ENCODE peak calls at places on chromosomes 5 and 9, in nine cellular contexts. B is stomach, J is NB4, U is testis, T is tibial nerve, D is HCT116, W is transverse colon, S is body of pancreas, C is right lobe of liver. H is an unnamed sample.

GRCh38 chr9:94950733-94951590 is 224.5 kb downstream of the AOPEP start:
- DNase-seq in C (peak), S (peak), B (peak), W (no peak), T (no peak), D (no peak), J (no peak), U (peak), H (no peak)

GRCh38 chr5:169160405-169160901 is 140.5 kb downstream of the SLIT3 start:
- DNase-seq in W (no peak), U (no peak), B (no peak), S (peak), T (no peak), C (no peak), D (no peak), J (no peak), H (no peak)

GRCh38 chr5:65776707-65777141 is 54.7 kb downstream of the NLN start:
- DNase-seq in C (no peak), W (no peak), T (no peak), U (no peak), D (no peak), J (no peak), S (no peak), B (no peak), H (no peak)

GRCh38 chr5:160450164-160450932 is 28.7 kb downstream of the PTTG1 start:
- DNase-seq in B (no peak), D (no peak), T (no peak), S (no peak), J (no peak), W (no peak), U (no peak), C (no peak), H (no peak)

GRCh38 chr5:168530751-168531150 is 1.6 kb downstream of the FBLL1 start:
- DNase-seq in S (no peak), C (no peak), T (no peak), U (no peak), J (no peak), D (no peak), B (no peak), W (no peak), H (peak)

GRCh38 chr9:132877818-132878694 is at the start of gene AK8:
- DNase-seq in U (peak), W (peak), T (peak), B (peak), D (peak), C (peak), S (peak), J (peak), H (peak)

GRCh38 chr9:94228616-94229015 is 30.5 kb upstream of the ZNF169 start:
- DNase-seq in S (no peak), U (no peak), B (no peak), W (no peak), D (no peak), T (no peak), C (no peak), J (no peak), H (no peak)

GRCh38 chr9:75200892-75201470 is 112.7 kb downstream of the OSTF1 start:
- DNase-seq in S (no peak), T (peak), C (no peak), B (no peak), D (peak), U (no peak), W (no peak), J (peak), H (no peak)

GRCh38 chr5:132495063-132495671 is 4.6 kb upstream of the IRF1 start:
- DNase-seq in S (peak), U (no peak), D (no peak), B (peak), C (peak), J (no peak), T (peak), W (peak), H (no peak)

GRCh38 chr5:132497488-132497997 is 7.0 kb upstream of the IRF1 start:
- DNase-seq in C (peak), S (peak), T (peak), D (no peak), U (no peak), B (peak), W (peak), J (no peak), H (peak)

GRCh38 chr5:132493821-132494220 is 3.2 kb upstream of the IRF1 start:
- DNase-seq in J (no peak), S (no peak), B (no peak), W (no peak), U (no peak), T (peak), C (no peak), D (no peak), H (no peak)

GRCh38 chr5:132496631-132497487 is 6.3 kb upstream of the IRF1 start:
- DNase-seq in B (peak), U (peak), W (peak), T (peak), D (no peak), J (peak), S (peak), C (peak), H (peak)

DNA sequence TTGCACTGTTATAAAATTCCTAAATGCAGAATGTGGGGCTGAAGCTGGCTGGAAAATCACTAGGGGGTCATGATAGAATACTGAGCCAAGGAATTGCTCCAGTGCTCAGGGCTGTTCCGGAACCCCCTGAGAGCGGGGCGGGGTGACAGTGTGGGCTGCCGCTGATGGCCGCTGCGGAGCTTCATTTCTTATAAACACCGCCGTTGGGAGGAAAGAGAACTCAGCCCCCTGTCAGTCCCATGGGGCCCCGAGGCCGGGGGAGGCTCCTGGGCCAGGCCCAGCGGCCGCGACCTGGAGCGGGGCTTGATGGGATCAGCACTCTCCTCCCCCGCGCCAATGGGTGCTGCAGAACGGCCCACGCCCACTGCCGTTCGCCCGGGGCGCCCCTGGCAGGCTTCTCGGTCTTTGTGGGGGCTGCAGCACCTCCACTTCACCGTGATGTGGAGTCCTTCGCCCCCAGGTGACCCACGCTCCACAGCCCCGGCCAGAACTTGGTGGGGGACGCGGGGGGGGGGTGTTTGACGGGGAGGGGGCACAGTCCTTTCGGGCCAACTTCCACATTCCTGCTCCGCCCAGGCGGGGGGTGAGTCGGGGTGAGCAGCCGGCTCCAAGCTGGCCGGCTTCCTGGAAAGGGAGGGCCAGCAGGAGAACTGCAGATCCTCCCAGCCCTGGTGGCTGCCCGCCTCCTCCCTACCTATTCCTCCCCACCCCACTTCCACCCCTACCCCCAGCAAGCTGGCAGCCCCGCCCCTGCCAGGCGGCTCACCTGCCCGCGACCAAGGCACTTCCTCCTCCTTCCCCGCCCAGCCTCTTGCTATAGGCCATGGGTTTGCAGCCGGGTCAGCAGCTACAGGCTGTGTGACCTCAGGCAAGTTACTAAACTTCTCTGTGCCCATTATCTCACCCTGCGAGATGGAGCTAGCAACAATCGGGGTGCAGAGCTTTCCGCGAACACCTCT is 5.4 kb upstream of the IRF1 start:
- DNase-seq in W (peak), J (peak), S (peak), T (peak), D (peak), C (peak), B (peak), U (peak), H (peak)
- TF ChIP-seq POLR2A in W (peak), J (peak), S (peak), T (peak), D (no peak), C (peak), B (peak), U (no peak), H (peak)

GRCh38 chr9:120937596-120937995 is 11.0 kb upstream of the TRAF1 start:
- DNase-seq in C (no peak), S (no peak), U (no peak), T (no peak), D (no peak), W (no peak), B (no peak), J (no peak), H (no peak)

GRCh38 chr9:120944434-120945125 is 18.0 kb upstream of the TRAF1 start:
- DNase-seq in U (no peak), D (no peak), J (peak), B (no peak), C (no peak), W (no peak), T (no peak), S (no peak), H (no peak)

GRCh38 chr9:120942186-120943001 is 15.8 kb upstream of the TRAF1 start:
- DNase-seq in B (no peak), D (no peak), S (no peak), J (no peak), U (peak), T (no peak), W (no peak), C (peak), H (no peak)

GRCh38 chr9:120940573-120940972 is 14.0 kb upstream of the TRAF1 start:
- DNase-seq in B (no peak), U (no peak), T (no peak), W (no peak), D (no peak), J (no peak), S (no peak), C (no peak), H (no peak)

DNA sequence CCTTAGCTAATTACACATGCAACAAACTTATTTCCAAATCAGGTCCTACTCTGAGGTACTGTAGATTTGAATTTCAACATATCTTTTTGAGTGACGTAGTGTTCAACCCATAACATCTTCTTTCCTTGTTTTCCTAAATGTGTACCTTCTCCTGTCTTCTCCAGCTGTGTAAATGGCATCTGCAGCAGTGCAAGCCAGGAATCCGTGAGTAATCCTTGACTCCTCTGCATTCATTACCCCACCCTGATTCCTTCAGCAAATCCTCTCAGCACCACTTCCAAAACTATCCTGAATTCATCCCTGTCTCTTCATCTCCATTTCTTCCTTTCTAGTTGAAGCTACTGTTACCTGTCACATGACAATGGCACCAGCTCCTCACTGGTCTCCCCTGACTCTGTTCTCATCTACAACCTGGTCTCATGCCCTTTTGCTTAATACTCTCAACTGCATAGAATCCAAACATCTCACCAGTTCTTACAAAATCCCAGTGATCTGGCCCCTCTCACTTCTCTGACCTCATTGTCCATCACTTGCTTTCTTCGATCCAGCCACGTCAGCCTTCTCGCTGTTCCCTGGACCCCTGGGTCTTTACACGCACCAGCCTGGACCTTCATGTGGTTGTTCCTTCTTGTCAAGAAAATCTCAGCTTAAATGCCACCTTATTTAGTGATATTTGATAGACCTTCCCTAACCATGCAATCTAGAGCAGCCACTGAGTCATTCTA is 14.6 kb upstream of the TRAF1 start:
- DNase-seq in W (no peak), C (no peak), J (no peak), T (no peak), S (no peak), U (no peak), D (no peak), B (no peak), H (peak)
- TF ChIP-seq POLR2A in W (no peak), C (no peak), J (no peak), T (no peak), S (no peak), U (no peak), D (no peak), B (no peak), H (no peak)

GRCh38 chr9:672833-673232 is 168.7 kb upstream of the DMRT1 start:
- DNase-seq in S (no peak), W (no peak), J (no peak), T (no peak), D (no peak), C (no peak), U (no peak), B (no peak), H (no peak)

GRCh38 chr9:675697-676370 is 165.7 kb upstream of the DMRT1 start:
- DNase-seq in S (no peak), C (no peak), B (no peak), J (no peak), D (no peak), T (no peak), U (no peak), W (no peak), H (no peak)

GRCh38 chr9:673264-673965 is 168.1 kb upstream of the DMRT1 start:
- DNase-seq in J (no peak), S (no peak), W (no peak), U (no peak), T (no peak), D (no peak), B (no peak), C (no peak), H (no peak)

GRCh38 chr9:671997-672396 is 169.5 kb upstream of the DMRT1 start:
- DNase-seq in U (no peak), T (no peak), S (no peak), C (no peak), B (no peak), W (no peak), D (no peak), J (no peak), H (no peak)

GRCh38 chr9:673966-674526 is 167.5 kb upstream of the DMRT1 start:
- DNase-seq in W (no peak), J (no peak), T (no peak), S (no peak), D (no peak), C (no peak), U (no peak), B (no peak), H (no peak)
- TF ChIP-seq POLR2A in W (no peak), J (no peak), T (no peak), S (no peak), D (no peak), C (no peak), U (no peak), B (no peak), H (no peak)

GRCh38 chr5:131258733-131259132 is 5.1 kb upstream of the CDC42SE2 start:
- DNase-seq in D (no peak), B (no peak), J (no peak), W (no peak), T (no peak), S (no peak), U (no peak), C (no peak), H (no peak)

GRCh38 chr5:131254741-131255140 is 9.1 kb upstream of the CDC42SE2 start:
- DNase-seq in W (no peak), B (no peak), C (no peak), T (no peak), U (no peak), S (no peak), J (no peak), D (no peak), H (no peak)

GRCh38 chr5:131256507-131256823 is 7.4 kb upstream of the CDC42SE2 start:
- DNase-seq in U (no peak), J (no peak), B (no peak), S (no peak), W (no peak), C (no peak), T (no peak), D (no peak), H (no peak)

GRCh38 chr5:131250749-131251148 is 13.1 kb upstream of the CDC42SE2 start:
- DNase-seq in D (no peak), S (no peak), B (no peak), C (no peak), J (no peak), T (no peak), W (no peak), U (no peak), H (no peak)

GRCh38 chr5:131252824-131253171 is 11.1 kb upstream of the CDC42SE2 start:
- DNase-seq in B (peak), S (no peak), U (peak), C (peak), J (peak), T (peak), D (no peak), W (peak), H (no peak)
- TF ChIP-seq POLR2A in B (no peak), S (no peak), U (no peak), C (peak), J (peak), T (no peak), D (no peak), W (peak), H (no peak)

GRCh38 chr9:4668604-4669003 is 2.3 kb upstream of the SPATA6L start:
- DNase-seq in W (no peak), S (no peak), T (no peak), C (no peak), B (no peak), U (no peak), J (no peak), D (no peak), H (no peak)

GRCh38 chr9:4663956-4664355 is 1.9 kb downstream of the PLPP6 start:
- DNase-seq in U (no peak), C (no peak), S (no peak), T (no peak), W (no peak), J (peak), D (no peak), B (no peak), H (no peak)

GRCh38 chr9:4667681-4668080 is 1.4 kb upstream of the SPATA6L start:
- DNase-seq in J (no peak), B (no peak), S (no peak), C (no peak), D (no peak), T (no peak), W (no peak), U (no peak), H (no peak)

GRCh38 chr9:4665357-4665756 is 923 bp downstream of the SPATA6L start:
- DNase-seq in J (no peak), D (no peak), C (no peak), U (no peak), S (no peak), W (no peak), B (no peak), T (no peak), H (no peak)

DNA sequence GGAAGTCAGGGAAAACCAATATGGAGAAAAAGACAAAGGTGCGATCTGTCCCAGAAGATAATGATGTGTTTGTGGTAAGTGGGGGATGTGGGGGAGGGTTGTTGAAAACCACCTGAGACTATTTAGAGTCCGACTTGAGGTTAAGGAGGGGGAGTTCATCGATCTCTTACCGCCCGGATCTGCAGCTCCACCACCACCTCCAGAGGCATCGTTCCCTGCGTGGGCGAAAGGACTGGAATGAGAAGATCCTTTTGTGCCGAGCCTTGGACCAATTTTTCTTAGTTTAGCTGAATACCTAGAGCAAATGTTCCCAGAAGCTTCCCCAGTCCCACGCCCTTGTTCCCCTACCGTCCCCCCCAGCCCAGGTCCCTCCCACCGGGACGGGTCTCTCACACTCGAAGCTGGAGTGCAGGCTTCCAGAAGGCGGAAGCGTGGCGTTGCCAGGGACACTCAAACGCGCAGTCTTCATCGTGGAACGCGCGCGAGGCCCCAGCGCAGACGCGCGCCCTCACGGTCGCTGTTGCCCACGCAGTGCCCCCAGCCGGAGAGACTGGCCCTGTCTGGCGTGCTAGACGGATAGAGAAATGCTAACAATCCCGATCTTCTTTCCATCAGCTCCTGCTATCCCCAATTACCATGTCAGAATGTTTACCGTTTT is at the start of gene SPATA6L:
- DNase-seq in B (peak), S (peak), D (no peak), U (peak), J (peak), C (peak), W (peak), T (no peak), H (peak)
- TF ChIP-seq POLR2A in B (no peak), S (peak), D (no peak), U (no peak), J (no peak), C (peak), W (peak), T (no peak), H (no peak)

DNA sequence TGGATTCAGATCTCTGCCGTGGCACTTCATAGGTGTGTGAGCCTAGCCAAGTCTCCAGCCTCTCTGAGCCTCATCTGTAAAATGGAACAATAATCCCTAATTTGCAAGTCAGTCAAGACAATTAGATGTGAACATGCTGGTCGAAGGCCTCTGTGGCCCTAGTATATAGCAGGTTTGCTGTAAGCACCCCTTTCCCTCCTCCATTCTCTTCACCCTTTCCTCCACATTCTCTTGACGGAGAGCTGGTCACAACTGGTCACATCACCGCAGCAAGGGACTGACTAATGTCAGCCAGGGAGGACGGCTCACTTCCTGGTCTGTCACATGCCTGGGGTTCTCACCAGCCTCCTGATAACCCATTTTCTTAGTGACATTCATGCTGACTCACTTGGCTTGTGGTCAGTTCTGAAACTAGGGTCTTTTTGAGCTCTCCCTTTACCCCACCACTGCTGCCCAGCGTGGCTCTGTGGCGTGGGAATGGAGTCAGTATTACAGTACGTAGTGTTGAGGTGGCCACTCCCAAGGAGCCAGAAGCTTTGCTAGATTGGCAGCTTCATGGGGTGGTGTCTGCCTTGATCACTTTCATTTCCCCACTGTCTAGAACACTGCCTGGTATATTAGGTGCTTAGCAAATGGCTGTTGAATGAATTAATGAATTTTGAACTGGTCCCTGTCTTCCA is 47.8 kb downstream of the ERGIC1 start:
- DNase-seq in D (peak), T (no peak), B (peak), U (no peak), C (no peak), S (no peak), J (peak), W (no peak), H (peak)
- TF ChIP-seq POLR2A in D (no peak), T (no peak), B (no peak), U (no peak), C (peak), S (no peak), J (no peak), W (no peak), H (peak)

GRCh38 chr5:154756871-154757646 is 1.9 kb downstream of the LARP1 start:
- DNase-seq in J (peak), C (peak), D (no peak), W (peak), U (peak), T (no peak), B (peak), S (peak), H (peak)
- TF ChIP-seq POLR2A in J (no peak), C (no peak), D (peak), W (no peak), U (no peak), T (peak), B (no peak), S (peak), H (peak)